ENCODE peak calls at places on chromosomes 11 and 22, in nine cellular contexts. Q is neural progenitor cell, S is OCI-LY7, R is GM23338, U is GM23248, V is MM.1S, B is PC-3, Z is HCT116, A is hepatocyte. P is an unnamed sample.

GRCh38 chr11:19873730-19874129 is 161.1 kb downstream of the NAV2 start:
- DNase-seq in Q (peak), S (no peak), R (peak), U (no peak), V (no peak), B (no peak), Z (no peak), A (no peak), P (no peak)

GRCh38 chr22:47190957-47191323 is 428.5 kb downstream of the TBC1D22A start:
- DNase-seq in Q (no peak), S (no peak), R (no peak), U (no peak), V (no peak), B (no peak), Z (peak), A (no peak), P (no peak)

GRCh38 chr22:45963821-45964220 is 13.1 kb downstream of the WNT7B start:
- DNase-seq in Q (no peak), S (no peak), R (no peak), U (no peak), V (no peak), B (no peak), Z (no peak), A (no peak), P (no peak)

GRCh38 chr11:88175004-88175706 is at the start of gene RAB38:
- DNase-seq in Q (peak), S (peak), R (peak), U (peak), V (no peak), B (no peak), Z (peak), A (peak), P (peak)

GRCh38 chr11:109963101-109963500 is 130.1 kb upstream of the ZC3H12C start:
- DNase-seq in Q (peak), S (no peak), R (no peak), U (no peak), V (no peak), B (no peak), Z (no peak), A (no peak), P (no peak)

GRCh38 chr22:43580351-43580750 is 168.5 kb downstream of the MPPED1 start:
- DNase-seq in Q (no peak), S (no peak), R (no peak), U (no peak), V (no peak), B (no peak), Z (no peak), A (no peak), P (no peak)

GRCh38 chr22:27461470-27461869 is 340.1 kb downstream of the MN1 start:
- DNase-seq in Q (peak), S (no peak), R (peak), U (peak), V (no peak), B (peak), Z (no peak), A (no peak), P (no peak)

GRCh38 chr11:115869780-115870431 is 365.7 kb upstream of the CADM1 start:
- DNase-seq in Q (peak), S (peak), R (peak), U (no peak), V (no peak), B (peak), Z (no peak), A (peak), P (peak)

GRCh38 chr22:37167981-37168647 is 18.4 kb upstream of the IL2RB start:
- DNase-seq in Q (no peak), S (no peak), R (no peak), U (no peak), V (peak), B (no peak), Z (no peak), A (no peak), P (no peak)

GRCh38 chr11:45252877-45253276 is 33.3 kb downstream of the SYT13 start:
- DNase-seq in Q (no peak), S (no peak), R (no peak), U (peak), V (no peak), B (no peak), Z (no peak), A (no peak), P (no peak)

GRCh38 chr22:45268958-45269844 is 15.5 kb upstream of the UPK3A start:
- DNase-seq in Q (peak), S (peak), R (peak), U (peak), V (peak), B (peak), Z (no peak), A (peak), P (peak)

GRCh38 chr11:127106142-127106541 is 105.6 kb upstream of the KIRREL3 start:
- DNase-seq in Q (peak), S (no peak), R (peak), U (peak), V (no peak), B (no peak), Z (no peak), A (peak), P (no peak)

GRCh38 chr11:34454308-34455032 is 15.7 kb downstream of the CAT start:
- DNase-seq in Q (no peak), S (no peak), R (no peak), U (no peak), V (no peak), B (no peak), Z (no peak), A (no peak), P (no peak)

GRCh38 chr11:3021125-3021524 is 29.0 kb upstream of the NAP1L4 start:
- DNase-seq in Q (peak), S (peak), R (peak), U (peak), V (peak), B (peak), Z (peak), A (peak), P (peak)

GRCh38 chr11:119699227-119699626 is 29.8 kb downstream of the NECTIN1 start:
- DNase-seq in Q (no peak), S (no peak), R (no peak), U (peak), V (no peak), B (no peak), Z (no peak), A (peak), P (no peak)

GRCh38 chr11:128299132-128299726 is 288.1 kb downstream of the ETS1 start:
- DNase-seq in Q (no peak), S (no peak), R (no peak), U (peak), V (no peak), B (no peak), Z (no peak), A (peak), P (no peak)

GRCh38 chr22:36363378-36363931 is 24.3 kb downstream of the MYH9 start:
- DNase-seq in Q (no peak), S (no peak), R (no peak), U (no peak), V (no peak), B (peak), Z (no peak), A (peak), P (no peak)

GRCh38 chr11:40132881-40133280 is 1326.6 kb downstream of the LRRC4C start:
- DNase-seq in Q (no peak), S (no peak), R (no peak), U (no peak), V (no peak), B (no peak), Z (no peak), A (no peak), P (no peak)

GRCh38 chr11:133078591-133079179 is 453.6 kb downstream of the OPCML start:
- DNase-seq in Q (peak), S (peak), R (peak), U (peak), V (peak), B (peak), Z (no peak), A (peak), P (peak)

GRCh38 chr11:77055056-77055680 is 11.6 kb upstream of the CAPN5 start:
- DNase-seq in Q (no peak), S (no peak), R (no peak), U (no peak), V (no peak), B (no peak), Z (no peak), A (no peak), P (no peak)

GRCh38 chr11:2379471-2380174 is 2.5 kb downstream of the CD81 start:
- DNase-seq in Q (no peak), S (no peak), R (no peak), U (peak), V (no peak), B (no peak), Z (no peak), A (no peak), P (no peak)

GRCh38 chr22:41943661-41944209 is 3.2 kb downstream of the CENPM start:
- DNase-seq in Q (no peak), S (no peak), R (peak), U (peak), V (no peak), B (peak), Z (no peak), A (no peak), P (no peak)

GRCh38 chr22:41946360-41947180 is at the start of gene CENPM:
- DNase-seq in Q (peak), S (peak), R (peak), U (peak), V (peak), B (peak), Z (peak), A (peak), P (peak)

GRCh38 chr22:41939981-41940852 is 6.7 kb downstream of the CENPM start:
- DNase-seq in Q (no peak), S (peak), R (peak), U (no peak), V (peak), B (no peak), Z (no peak), A (no peak), P (no peak)

GRCh38 chr22:41936894-41937169 is 10.1 kb downstream of the CENPM start:
- DNase-seq in Q (no peak), S (peak), R (no peak), U (no peak), V (no peak), B (no peak), Z (no peak), A (no peak), P (no peak)

DNA sequence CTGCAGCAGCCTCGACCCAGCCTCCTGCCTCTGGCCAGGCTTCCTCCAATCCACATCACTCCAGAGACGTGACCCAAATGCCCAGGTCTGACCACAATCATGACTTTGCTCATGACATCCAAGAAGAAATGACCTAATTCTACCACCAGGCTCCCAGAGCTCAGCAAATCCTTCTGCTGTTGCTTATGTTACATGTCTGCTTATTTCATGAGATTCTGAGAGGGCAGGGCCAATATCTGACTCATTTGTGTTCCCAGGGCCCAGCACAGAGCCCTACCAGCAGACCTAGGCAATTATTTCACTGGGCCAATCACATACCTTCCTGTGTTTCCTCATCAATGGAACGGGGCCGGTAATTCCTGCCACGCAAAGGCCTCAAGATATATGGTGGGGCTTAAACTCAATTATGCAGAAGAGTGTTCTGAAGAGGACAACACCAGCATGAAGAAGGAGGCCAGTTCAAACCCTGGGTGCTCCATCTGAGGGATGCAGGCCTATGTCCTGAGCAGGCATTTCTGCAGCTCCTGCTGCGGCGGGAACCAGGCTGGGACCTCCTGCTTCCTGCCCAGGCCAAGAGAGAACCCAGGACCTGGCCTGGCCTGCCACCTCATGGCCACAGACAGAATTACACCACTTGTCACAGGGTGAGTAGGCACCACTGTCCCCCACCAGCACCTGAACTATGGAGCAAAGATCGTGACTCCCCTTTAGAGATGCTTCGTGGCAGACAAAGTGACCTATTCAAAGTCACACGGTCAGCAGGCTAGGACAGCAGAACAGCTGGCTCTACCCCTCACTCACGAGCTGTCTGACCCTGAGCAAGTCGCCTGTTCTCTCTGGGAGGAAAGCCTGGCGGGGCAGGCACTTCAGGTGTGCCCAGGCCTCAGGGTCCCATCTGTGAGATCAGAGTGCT is 5.8 kb downstream of the CENPM start:
- DNase-seq in Q (peak), S (peak), R (peak), U (peak), V (peak), B (peak), Z (no peak), A (peak), P (peak)
- TF ChIP-seq EZH2phosphoT487 in Q (no peak), S (no peak), R (no peak), U (no peak), V (no peak), B (no peak), Z (no peak), A (no peak), P (no peak)

GRCh38 chr11:125402436-125402835 is 93.6 kb downstream of the FEZ1 start:
- DNase-seq in Q (no peak), S (no peak), R (no peak), U (peak), V (no peak), B (peak), Z (no peak), A (peak), P (no peak)
- TF ChIP-seq EZH2phosphoT487 in Q (no peak), S (no peak), R (no peak), U (no peak), V (no peak), B (no peak), Z (no peak), A (no peak), P (no peak)

DNA sequence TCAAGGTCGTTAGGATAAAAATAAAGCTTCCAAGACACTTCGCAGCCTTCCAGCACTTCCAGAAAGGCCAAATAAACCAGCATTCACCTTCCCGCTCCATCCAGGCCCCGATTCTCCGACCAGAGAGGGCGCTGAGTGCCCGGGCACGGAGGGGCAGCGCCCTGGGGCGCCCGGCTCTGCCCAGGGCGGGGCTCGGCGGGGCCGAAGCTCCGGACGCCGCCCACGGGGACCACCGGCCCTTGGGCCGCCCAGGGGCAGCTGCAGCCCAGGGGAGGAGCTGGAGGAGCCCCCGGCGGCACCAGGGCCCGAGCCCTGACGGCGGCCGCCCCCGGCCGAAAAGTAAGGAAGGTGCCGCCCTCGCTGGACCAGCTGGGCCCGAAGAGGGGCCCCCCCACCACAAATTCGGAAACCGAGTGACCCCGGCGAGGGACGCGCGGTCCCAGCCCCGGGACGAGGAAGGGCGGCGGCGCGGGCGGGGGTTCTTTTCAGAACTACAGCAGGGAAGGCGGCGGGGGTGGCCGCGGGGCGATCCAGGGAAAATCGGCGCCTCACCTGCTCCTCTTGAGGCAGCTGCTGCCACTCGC is 346 bp downstream of the ATL3 start:
- DNase-seq in Q (peak), S (peak), R (peak), U (peak), V (peak), B (peak), Z (no peak), A (peak), P (peak)
- TF ChIP-seq EZH2phosphoT487 in Q (peak), S (no peak), R (no peak), U (no peak), V (no peak), B (no peak), Z (no peak), A (no peak), P (no peak)

DNA sequence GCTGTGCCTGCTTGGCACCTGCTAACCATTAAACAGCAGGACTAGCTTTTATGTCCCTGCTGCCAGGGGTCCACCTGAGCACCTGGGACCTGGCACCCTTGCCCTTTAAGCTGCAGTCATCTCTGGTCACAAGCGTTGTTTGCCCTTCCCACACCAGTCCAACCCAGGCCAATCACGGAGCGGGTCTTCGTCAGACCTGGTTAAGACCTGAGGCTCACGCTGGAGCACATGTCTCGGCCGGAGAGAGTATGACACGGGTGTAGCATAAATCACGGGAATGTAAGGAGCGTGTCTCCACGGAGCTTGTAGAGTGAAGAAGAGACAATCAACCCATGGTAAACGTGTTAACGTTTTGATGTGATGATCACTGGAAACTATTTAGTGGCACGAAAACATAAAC is 847.3 kb downstream of the BRD1 start:
- DNase-seq in Q (no peak), S (no peak), R (no peak), U (no peak), V (no peak), B (no peak), Z (no peak), A (no peak), P (no peak)
- TF ChIP-seq EZH2phosphoT487 in Q (no peak), S (no peak), R (no peak), U (no peak), V (no peak), B (no peak), Z (no peak), A (no peak), P (no peak)

GRCh38 chr11:10233581-10233980 is 60.4 kb downstream of the SBF2 start:
- DNase-seq in Q (no peak), S (no peak), R (no peak), U (peak), V (no peak), B (peak), Z (peak), A (peak), P (peak)

GRCh38 chr11:10236850-10237249 is 57.2 kb downstream of the SBF2 start:
- DNase-seq in Q (no peak), S (no peak), R (no peak), U (no peak), V (no peak), B (no peak), Z (no peak), A (no peak), P (no peak)
- TF ChIP-seq EZH2phosphoT487 in Q (no peak), S (no peak), R (no peak), U (no peak), V (no peak), B (no peak), Z (no peak), A (no peak), P (no peak)

GRCh38 chr11:10004526-10005113 is 289.4 kb downstream of the SBF2 start:
- DNase-seq in Q (no peak), S (no peak), R (peak), U (peak), V (no peak), B (no peak), Z (no peak), A (no peak), P (no peak)
- TF ChIP-seq EZH2phosphoT487 in Q (no peak), S (no peak), R (no peak), U (no peak), V (no peak), B (no peak), Z (no peak), A (no peak), P (no peak)

GRCh38 chr11:111942826-111943225 is 5.7 kb downstream of the DIXDC1 start:
- DNase-seq in Q (no peak), S (no peak), R (no peak), U (peak), V (no peak), B (no peak), Z (no peak), A (no peak), P (no peak)
- TF ChIP-seq EZH2phosphoT487 in Q (no peak), S (no peak), R (no peak), U (no peak), V (no peak), B (no peak), Z (no peak), A (no peak), P (no peak)

P was measured in SK-N-SH.